ENCODE peak calls at places on chromosomes 7 and 10, in nine cellular contexts. J, B, I, T, A, D, C, N and P are unnamed samples.

GRCh38 chr10:60434418-60435046 is 44.9 kb upstream of the ANK3 start:
- ATAC-seq in J (no peak), B (no peak), I (no peak), T (no peak), A (no peak), D (peak; percentile 72), C (no peak), N (peak; percentile 75), P (no peak)

GRCh38 chr7:119197172-119197871 is 972.8 kb downstream of the ANKRD7 start:
- ATAC-seq in J (no peak), B (no peak), I (no peak), T (no peak), A (no peak), D (no peak), C (no peak), N (peak; percentile 71), P (no peak)

GRCh38 chr10:84076047-84076388 is 63.3 kb upstream of the GHITM start:
- ATAC-seq in J (no peak), B (no peak), I (no peak), T (no peak), A (no peak), D (peak; percentile 85), C (no peak), N (no peak), P (no peak)

GRCh38 chr7:100867796-100868485 is 754 bp downstream of the TRIP6 start:
- ATAC-seq in J (no peak), B (peak; percentile 18), I (peak; percentile 16), T (no peak), A (no peak), D (peak; percentile 2), C (no peak), N (no peak), P (peak; percentile 31)

GRCh38 chr10:58952747-58953466 is 223.5 kb upstream of the PHYHIPL start:
- ATAC-seq in J (no peak), B (no peak), I (no peak), T (no peak), A (no peak), D (peak; percentile 85), C (no peak), N (peak; percentile 76), P (no peak)

GRCh38 chr10:77037735-77038411 is 599.7 kb downstream of the KCNMA1 start:
- ATAC-seq in J (no peak), B (no peak), I (no peak), T (no peak), A (no peak), D (no peak), C (no peak), N (peak; percentile 36), P (no peak)

GRCh38 chr7:87451187-87451586 is 24.3 kb downstream of the ABCB4 start:
- ATAC-seq in J (no peak), B (no peak), I (no peak), T (no peak), A (no peak), D (no peak), C (no peak), N (no peak), P (no peak)

GRCh38 chr7:35249537-35249907 is 4.4 kb downstream of the TBX20 start:
- ATAC-seq in J (no peak), B (no peak), I (no peak), T (no peak), A (no peak), D (peak; percentile 34), C (no peak), N (no peak), P (no peak)

GRCh38 chr7:1969459-1970284 is 263.1 kb downstream of the MAD1L1 start:
- ATAC-seq in J (peak; percentile 32), B (no peak), I (no peak), T (no peak), A (peak; percentile 27), D (no peak), C (no peak), N (no peak), P (no peak)

GRCh38 chr10:58731276-58731675 is 218.6 kb downstream of the BICC1 start:
- ATAC-seq in J (no peak), B (no peak), I (no peak), T (no peak), A (no peak), D (no peak), C (no peak), N (no peak), P (no peak)

GRCh38 chr10:114166053-114166452 is 8.0 kb downstream of the CCDC186 start:
- ATAC-seq in J (no peak), B (no peak), I (no peak), T (no peak), A (no peak), D (peak; percentile 44), C (no peak), N (no peak), P (no peak)

GRCh38 chr7:137692399-137692798 is 154.4 kb downstream of the DGKI start:
- ATAC-seq in J (no peak), B (no peak), I (no peak), T (no peak), A (no peak), D (no peak), C (no peak), N (no peak), P (no peak)